ENCODE peak calls at places on chromosomes 3 and 15, in six cellular contexts. Q, T, Y, N, L and O are unnamed samples. For H3K4me1, the result is how much of the 10 kb centered on the place peaks cover.

GRCh38 chr3:71309342-71309741 is 274.2 kb downstream of the FOXP1 start:
- DNase-seq in Q (no peak), T (no peak), Y (no peak), N (no peak), L (no peak), O (no peak)

GRCh38 chr3:71652786-71653419 is 69.4 kb upstream of the FOXP1 start:
- DNase-seq in Q (peak), T (peak), Y (peak), N (peak), L (peak), O (no peak)

GRCh38 chr3:30344288-30344687 is 262.1 kb upstream of the TGFBR2 start:
- DNase-seq in Q (no peak), T (no peak), Y (no peak), N (no peak), L (no peak), O (no peak)

GRCh38 chr3:97131476-97131875 is 317.1 kb downstream of the EPHA6 start:
- DNase-seq in Q (no peak), T (no peak), Y (no peak), N (no peak), L (no peak), O (no peak)

GRCh38 chr15:79644091-79644490 is 212.0 kb downstream of the MINAR1 start:
- DNase-seq in Q (no peak), T (no peak), Y (no peak), N (peak), L (peak), O (no peak)

GRCh38 chr3:189898559-189899153 is 222.0 kb downstream of the P3H2 start:
- DNase-seq in Q (no peak), T (no peak), Y (no peak), N (peak), L (no peak), O (no peak)

GRCh38 chr3:86800116-86800515 is 190.8 kb downstream of the VGLL3 start:
- DNase-seq in Q (no peak), T (no peak), Y (no peak), N (no peak), L (no peak), O (no peak)

GRCh38 chr3:23114479-23114878 is 88.6 kb upstream of the UBE2E2 start:
- DNase-seq in Q (no peak), T (no peak), Y (no peak), N (no peak), L (no peak), O (no peak)

GRCh38 chr3:195732951-195733350 is 12.2 kb downstream of the MUC20 start:
- DNase-seq in Q (no peak), T (no peak), Y (no peak), N (no peak), L (no peak), O (no peak)

GRCh38 chr3:116920836-116921596 is 211.4 kb downstream of the TUSC7 start:
- DNase-seq in Q (no peak), T (no peak), Y (no peak), N (peak), L (no peak), O (no peak)

GRCh38 chr3:106215047-106215446 is 346.2 kb upstream of the CBLB start:
- DNase-seq in Q (no peak), T (no peak), Y (no peak), N (peak), L (no peak), O (no peak)

GRCh38 chr15:98548172-98548971 is 100.0 kb upstream of the IGF1R start:
- DNase-seq in Q (peak), T (no peak), Y (peak), N (peak), L (peak), O (peak)

GRCh38 chr3:139117883-139118760 is 73.4 kb upstream of the PRR23C start:
- DNase-seq in Q (no peak), T (no peak), Y (no peak), N (no peak), L (no peak), O (no peak)

GRCh38 chr3:32759342-32759741 is 58.5 kb upstream of the TRIM71 start:
- DNase-seq in Q (no peak), T (no peak), Y (no peak), N (no peak), L (no peak), O (no peak)

GRCh38 chr15:70327328-70328136 is 229.8 kb upstream of the TLE3 start:
- DNase-seq in Q (no peak), T (no peak), Y (no peak), N (peak), L (no peak), O (no peak)

GRCh38 chr3:14343338-14344112 is 58.9 kb upstream of the SLC6A6 start:
- DNase-seq in Q (no peak), T (no peak), Y (no peak), N (peak), L (no peak), O (no peak)

GRCh38 chr3:33687406-33688010 is 30.5 kb downstream of the CLASP2 start:
- DNase-seq in Q (no peak), T (no peak), Y (no peak), N (peak), L (no peak), O (no peak)

GRCh38 chr3:156639414-156640023 is 34.9 kb upstream of the TIPARP start:
- DNase-seq in Q (no peak), T (no peak), Y (no peak), N (no peak), L (no peak), O (no peak)

GRCh38 chr15:101068961-101069734 is 150.0 kb downstream of the LRRK1 start:
- DNase-seq in Q (no peak), T (no peak), Y (no peak), N (peak), L (no peak), O (peak)

GRCh38 chr15:92316586-92317295 is 76.9 kb upstream of the ST8SIA2 start:
- DNase-seq in Q (no peak), T (no peak), Y (no peak), N (no peak), L (no peak), O (no peak)

GRCh38 chr3:188037116-188037718 is 116.7 kb upstream of the LPP start:
- DNase-seq in Q (no peak), T (no peak), Y (peak), N (peak), L (no peak), O (no peak)

GRCh38 chr3:171813897-171814460 is 3.7 kb upstream of the PLD1 start:
- DNase-seq in Q (no peak), T (peak), Y (peak), N (peak), L (no peak), O (no peak)

GRCh38 chr15:72890043-72890442 is 106.5 kb upstream of the ADPGK start:
- DNase-seq in Q (no peak), T (no peak), Y (no peak), N (no peak), L (no peak), O (no peak)

GRCh38 chr3:49244589-49245205 is 32.3 kb downstream of the C3orf62 start:
- DNase-seq in Q (no peak), T (no peak), Y (peak), N (no peak), L (peak), O (no peak)

GRCh38 chr15:85692873-85693272 is 101.9 kb downstream of the KLHL25 start:
- DNase-seq in Q (no peak), T (peak), Y (no peak), N (no peak), L (no peak), O (no peak)
- H3K4me3 ChIP-seq in Q (no peak), T (peak), Y (no peak), N (no peak), L (no peak), O (no peak)

GRCh38 chr3:62159693-62160092 is 213.7 kb downstream of the FEZF2 start:
- DNase-seq in Q (peak), T (no peak), Y (peak), N (no peak), L (no peak), O (no peak)

GRCh38 chr3:62164196-62164595 is 209.2 kb downstream of the FEZF2 start:
- DNase-seq in Q (no peak), T (no peak), Y (no peak), N (no peak), L (no peak), O (no peak)

GRCh38 chr3:62161306-62161705 is 212.0 kb downstream of the FEZF2 start:
- DNase-seq in Q (no peak), T (no peak), Y (peak), N (peak), L (no peak), O (no peak)

GRCh38 chr3:62154457-62155148 is 218.7 kb downstream of the FEZF2 start:
- DNase-seq in Q (no peak), T (no peak), Y (no peak), N (no peak), L (no peak), O (no peak)

GRCh38 chr3:62159056-62159455 is 214.3 kb downstream of the FEZF2 start:
- DNase-seq in Q (no peak), T (no peak), Y (peak), N (no peak), L (no peak), O (no peak)
- H3K27ac ChIP-seq in Q (peak), T (no peak), Y (peak), N (no peak), L (no peak), O (peak)

DNA sequence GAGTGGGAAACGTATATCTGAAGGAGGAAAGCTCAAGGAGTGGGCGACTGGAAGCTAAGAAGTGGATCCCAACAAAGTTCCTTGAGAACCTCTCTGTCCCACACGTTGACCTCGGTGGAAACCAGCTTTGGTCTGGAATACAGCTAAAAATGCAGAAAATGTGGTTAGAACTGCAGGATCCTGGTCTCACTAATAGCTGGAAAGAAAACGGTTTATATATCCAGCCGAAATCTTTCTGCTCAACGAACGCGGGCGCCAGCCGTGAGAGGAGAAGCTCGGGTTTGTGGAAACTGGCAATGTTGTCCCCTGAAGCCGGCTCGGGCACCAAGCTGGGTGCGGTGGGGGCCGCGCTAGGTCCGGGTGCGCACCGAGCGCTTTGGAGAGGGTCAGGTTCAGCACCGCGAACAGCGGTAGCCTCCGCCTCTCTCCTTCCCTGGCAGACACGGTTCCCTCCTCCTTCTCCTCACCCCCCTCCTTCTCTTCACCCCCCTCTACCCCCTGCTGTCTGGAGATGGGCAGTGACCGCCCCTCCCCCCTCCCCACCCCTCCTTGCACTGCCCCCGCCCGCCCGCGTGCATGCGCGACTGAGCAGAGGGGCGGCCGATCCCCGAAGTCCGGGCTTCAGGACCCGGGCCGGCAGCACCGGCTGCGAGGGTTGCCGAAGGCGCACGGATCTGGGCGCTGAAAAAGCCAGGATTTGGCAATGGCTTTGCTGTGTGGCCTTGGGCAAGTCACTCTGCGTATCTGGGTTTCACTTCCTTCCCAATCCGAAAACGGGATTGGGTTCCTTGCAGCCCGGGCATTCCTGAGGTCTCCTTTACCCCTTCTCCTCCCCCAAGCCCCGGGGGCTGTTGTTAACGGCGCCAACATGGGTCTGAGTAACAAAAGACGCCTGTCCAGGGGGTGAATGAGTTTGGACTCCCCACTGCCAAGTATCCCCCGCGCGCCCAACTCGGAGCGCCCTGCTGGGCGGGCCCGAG is at the start of gene SKOR1:
- DNase-seq in Q (no peak), T (no peak), Y (peak), N (peak), L (no peak), O (no peak)
- H3K4me1 ChIP-seq in Q (under half), T (under half), Y (under half), N (under half), L (under half), O (under half)

GRCh38 chr3:10504161-10505049 is 981 bp downstream of the ATP2B2 start:
- DNase-seq in Q (no peak), T (no peak), Y (no peak), N (no peak), L (no peak), O (no peak)
- H3K4me3 ChIP-seq in Q (no peak), T (no peak), Y (peak), N (no peak), L (no peak), O (no peak)

DNA sequence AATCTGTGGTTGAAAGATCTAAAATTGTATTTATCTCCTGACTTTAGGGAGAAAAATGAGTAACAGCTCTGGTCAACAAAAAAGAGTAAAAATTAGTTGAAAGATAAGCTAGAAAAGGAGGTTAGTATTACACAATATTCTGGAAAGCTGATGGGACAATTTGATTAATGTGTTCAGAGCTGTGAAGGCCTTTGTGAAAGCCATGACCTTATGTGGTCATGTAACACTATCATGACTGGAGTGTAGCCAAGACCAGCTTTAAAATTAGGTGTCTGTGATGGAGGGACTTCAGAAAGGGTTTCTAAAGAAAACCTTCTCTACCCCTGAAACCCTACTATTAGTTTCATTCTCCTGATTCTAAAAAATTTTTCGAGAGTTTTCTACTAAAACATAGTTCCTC is 127.2 kb downstream of the NFKBIZ start:
- DNase-seq in Q (no peak), T (peak), Y (no peak), N (no peak), L (no peak), O (no peak)
- H3K27ac ChIP-seq in Q (no peak), T (peak), Y (no peak), N (no peak), L (no peak), O (no peak)

GRCh38 chr3:42061711-42062408 is 29.3 kb upstream of the TRAK1 start:
- DNase-seq in Q (peak), T (no peak), Y (peak), N (peak), L (peak), O (peak)
- H3K4me1 ChIP-seq in Q (under half), T (under half), Y (under half), N (under half), L (under half), O (half or more)

DNA sequence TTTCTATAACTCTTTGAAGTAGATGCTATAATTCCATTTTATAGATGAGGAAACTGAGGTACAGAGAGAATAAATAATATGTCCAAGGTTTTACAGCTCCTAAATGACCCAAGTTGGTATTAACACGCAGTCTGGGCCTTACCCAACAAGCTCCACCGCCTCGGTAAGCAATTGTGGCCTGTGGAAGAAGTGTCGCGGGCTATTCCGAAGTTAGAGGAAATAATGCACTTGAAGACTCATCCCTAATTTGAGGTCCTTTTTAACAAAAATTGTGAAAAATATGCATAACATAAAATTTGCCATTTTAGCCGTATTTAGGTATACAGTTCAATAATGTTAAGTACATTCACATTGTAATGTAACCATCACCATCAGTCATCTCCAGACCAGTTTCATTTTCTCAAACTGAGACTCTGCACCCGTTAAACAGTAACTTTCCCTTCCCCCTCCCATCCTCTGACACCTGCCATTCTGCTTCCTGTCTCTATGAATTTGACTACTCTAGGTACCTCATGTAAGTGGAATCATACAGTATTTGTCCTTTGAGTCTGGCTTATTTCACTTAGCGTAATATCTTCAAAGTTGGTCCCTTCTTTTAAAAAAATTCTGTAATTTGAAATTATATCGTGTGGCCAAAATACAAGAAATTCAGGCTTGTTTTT is 18.2 kb downstream of the IDH3A start:
- DNase-seq in Q (no peak), T (peak), Y (no peak), N (no peak), L (no peak), O (no peak)
- H3K4me3 ChIP-seq in Q (no peak), T (no peak), Y (no peak), N (no peak), L (no peak), O (no peak)